ENCODE peak calls at places on chromosomes 5 and 9, in seven cellular contexts. One of them, this sample, is unnamed.

GRCh38 chr9:82531795-82532194 is 531.1 kb downstream of the RASEF start:
- DNase-seq in mammary epithelial cell: peak
- DNase-seq in cardiac muscle cell: no peak
- DNase-seq in foreskin fibroblast: no peak
- DNase-seq in HFFc6: no peak
- DNase-seq in AG09319: no peak
- DNase-seq in Peyer's patch: no peak
- DNase-seq in this sample: no peak

GRCh38 chr5:114458726-114459125 is 96.9 kb downstream of the KCNN2 start:
- DNase-seq in AG09319: no peak
- DNase-seq in HFFc6: no peak
- DNase-seq in cardiac muscle cell: no peak
- DNase-seq in Peyer's patch: no peak
- DNase-seq in foreskin fibroblast: no peak
- DNase-seq in mammary epithelial cell: no peak
- DNase-seq in this sample: no peak

GRCh38 chr5:109844695-109845094 is 155.0 kb downstream of the MAN2A1 start:
- DNase-seq in cardiac muscle cell: peak
- DNase-seq in Peyer's patch: no peak
- DNase-seq in mammary epithelial cell: peak
- DNase-seq in AG09319: no peak
- DNase-seq in HFFc6: peak
- DNase-seq in foreskin fibroblast: peak
- DNase-seq in this sample: no peak

GRCh38 chr5:154771383-154771901 is 16.3 kb downstream of the LARP1 start:
- DNase-seq in mammary epithelial cell: peak
- DNase-seq in Peyer's patch: no peak
- DNase-seq in foreskin fibroblast: peak
- DNase-seq in AG09319: peak
- DNase-seq in HFFc6: peak
- DNase-seq in cardiac muscle cell: peak
- DNase-seq in this sample: no peak

GRCh38 chr5:54443264-54443663 is 12.2 kb upstream of the HSPB3 start:
- DNase-seq in Peyer's patch: no peak
- DNase-seq in HFFc6: peak
- DNase-seq in foreskin fibroblast: peak
- DNase-seq in cardiac muscle cell: peak
- DNase-seq in mammary epithelial cell: peak
- DNase-seq in AG09319: peak
- DNase-seq in this sample: no peak

GRCh38 chr9:114016629-114017423 is 61.3 kb downstream of the AMBP start:
- DNase-seq in HFFc6: no peak
- DNase-seq in Peyer's patch: peak
- DNase-seq in mammary epithelial cell: no peak
- DNase-seq in cardiac muscle cell: no peak
- DNase-seq in AG09319: no peak
- DNase-seq in foreskin fibroblast: no peak
- DNase-seq in this sample: peak

GRCh38 chr5:609506-609905 is 2.6 kb upstream of the CEP72 start:
- DNase-seq in cardiac muscle cell: no peak
- DNase-seq in HFFc6: no peak
- DNase-seq in Peyer's patch: peak
- DNase-seq in mammary epithelial cell: no peak
- DNase-seq in AG09319: no peak
- DNase-seq in foreskin fibroblast: no peak
- DNase-seq in this sample: no peak

GRCh38 chr5:174293481-174293880 is 248.0 kb downstream of the NSG2 start:
- DNase-seq in cardiac muscle cell: no peak
- DNase-seq in mammary epithelial cell: no peak
- DNase-seq in foreskin fibroblast: no peak
- DNase-seq in Peyer's patch: no peak
- DNase-seq in HFFc6: no peak
- DNase-seq in AG09319: no peak
- DNase-seq in this sample: no peak

GRCh38 chr5:180289966-180290365 is 1.9 kb downstream of the MAPK9 start:
- DNase-seq in HFFc6: no peak
- DNase-seq in AG09319: no peak
- DNase-seq in mammary epithelial cell: no peak
- DNase-seq in cardiac muscle cell: no peak
- DNase-seq in foreskin fibroblast: no peak
- DNase-seq in Peyer's patch: no peak
- DNase-seq in this sample: no peak

GRCh38 chr9:15142903-15143534 is 164.0 kb downstream of the TTC39B start:
- DNase-seq in HFFc6: peak
- DNase-seq in mammary epithelial cell: no peak
- DNase-seq in foreskin fibroblast: peak
- DNase-seq in cardiac muscle cell: peak
- DNase-seq in AG09319: peak
- DNase-seq in Peyer's patch: no peak
- DNase-seq in this sample: no peak

GRCh38 chr5:135964670-135965320 is 10.0 kb upstream of the LECT2 start:
- DNase-seq in cardiac muscle cell: no peak
- DNase-seq in foreskin fibroblast: no peak
- DNase-seq in Peyer's patch: no peak
- DNase-seq in mammary epithelial cell: no peak
- DNase-seq in AG09319: peak
- DNase-seq in HFFc6: peak
- DNase-seq in this sample: no peak

GRCh38 chr9:111533099-111533785 is 8.3 kb downstream of the ZNF483 start:
- DNase-seq in HFFc6: peak
- DNase-seq in foreskin fibroblast: peak
- DNase-seq in cardiac muscle cell: peak
- DNase-seq in Peyer's patch: no peak
- DNase-seq in mammary epithelial cell: no peak
- DNase-seq in AG09319: no peak
- DNase-seq in this sample: no peak

GRCh38 chr5:118060833-118061232 is 927.5 kb downstream of the DTWD2 start:
- DNase-seq in AG09319: no peak
- DNase-seq in Peyer's patch: no peak
- DNase-seq in foreskin fibroblast: no peak
- DNase-seq in HFFc6: no peak
- DNase-seq in cardiac muscle cell: no peak
- DNase-seq in mammary epithelial cell: no peak
- DNase-seq in this sample: no peak

GRCh38 chr5:163407034-163407652 is 30.3 kb upstream of the CCNG1 start:
- DNase-seq in AG09319: no peak
- DNase-seq in Peyer's patch: no peak
- DNase-seq in HFFc6: no peak
- DNase-seq in cardiac muscle cell: peak
- DNase-seq in foreskin fibroblast: peak
- DNase-seq in mammary epithelial cell: peak
- DNase-seq in this sample: no peak

GRCh38 chr5:137743031-137743640 is 7.2 kb upstream of the KLHL3 start:
- DNase-seq in mammary epithelial cell: peak
- DNase-seq in Peyer's patch: peak
- DNase-seq in cardiac muscle cell: peak
- DNase-seq in HFFc6: peak
- DNase-seq in foreskin fibroblast: peak
- DNase-seq in AG09319: peak
- DNase-seq in this sample: no peak

GRCh38 chr9:14399736-14400657 is 86.1 kb upstream of the NFIB start:
- DNase-seq in foreskin fibroblast: no peak
- DNase-seq in AG09319: no peak
- DNase-seq in cardiac muscle cell: peak
- DNase-seq in HFFc6: no peak
- DNase-seq in mammary epithelial cell: no peak
- DNase-seq in Peyer's patch: no peak
- DNase-seq in this sample: no peak

DNA sequence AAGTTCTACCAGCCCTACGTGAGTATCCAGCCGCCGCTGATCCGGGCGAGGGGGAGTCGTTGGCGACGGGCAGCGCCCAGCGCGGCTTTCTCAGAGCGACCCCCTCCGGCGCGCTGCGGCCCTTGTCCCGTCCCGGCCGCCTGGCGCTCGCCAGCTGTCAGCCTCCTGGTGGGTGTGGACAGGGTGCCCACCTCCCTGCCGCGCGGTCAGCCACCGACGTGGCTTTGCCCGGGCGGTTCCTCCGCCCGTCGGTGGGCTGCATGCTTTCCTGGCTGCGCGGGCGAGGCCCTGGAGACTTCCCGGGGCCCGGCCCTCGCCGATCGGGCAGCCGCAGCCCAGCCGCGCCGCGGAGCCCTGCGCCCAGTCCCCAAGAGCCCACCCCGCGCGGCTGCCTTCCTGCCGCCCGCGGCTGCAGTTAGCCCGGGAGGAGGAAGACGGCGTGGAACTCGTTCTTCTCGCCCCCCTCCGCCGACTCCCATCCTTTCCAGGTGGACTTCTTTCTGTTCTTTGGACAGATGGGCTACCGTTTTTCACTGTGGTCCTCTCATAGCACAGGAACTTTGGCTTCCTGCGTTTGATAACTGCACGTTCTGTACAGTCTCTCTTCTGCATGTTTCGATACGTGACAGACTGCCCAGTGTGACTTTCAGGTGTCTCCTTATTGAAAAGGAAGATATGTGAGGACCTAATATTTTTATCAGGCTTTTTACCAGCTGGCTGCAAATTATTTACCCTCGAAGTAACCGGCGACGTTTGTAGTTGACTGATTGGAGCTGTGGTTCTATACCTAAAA is 550 bp downstream of the AP3S1 start:
- DNase-seq in Peyer's patch: peak
- DNase-seq in mammary epithelial cell: peak
- DNase-seq in AG09319: no peak
- DNase-seq in cardiac muscle cell: no peak
- DNase-seq in HFFc6: peak
- DNase-seq in foreskin fibroblast: no peak
- DNase-seq in this sample: no peak
- TF ChIP-seq CTCF in Peyer's patch: no peak
- TF ChIP-seq CTCF in mammary epithelial cell: peak
- TF ChIP-seq CTCF in AG09319: no peak
- TF ChIP-seq CTCF in cardiac muscle cell: peak
- TF ChIP-seq CTCF in HFFc6: peak
- TF ChIP-seq CTCF in foreskin fibroblast: peak
- TF ChIP-seq CTCF in this sample: no peak

DNA sequence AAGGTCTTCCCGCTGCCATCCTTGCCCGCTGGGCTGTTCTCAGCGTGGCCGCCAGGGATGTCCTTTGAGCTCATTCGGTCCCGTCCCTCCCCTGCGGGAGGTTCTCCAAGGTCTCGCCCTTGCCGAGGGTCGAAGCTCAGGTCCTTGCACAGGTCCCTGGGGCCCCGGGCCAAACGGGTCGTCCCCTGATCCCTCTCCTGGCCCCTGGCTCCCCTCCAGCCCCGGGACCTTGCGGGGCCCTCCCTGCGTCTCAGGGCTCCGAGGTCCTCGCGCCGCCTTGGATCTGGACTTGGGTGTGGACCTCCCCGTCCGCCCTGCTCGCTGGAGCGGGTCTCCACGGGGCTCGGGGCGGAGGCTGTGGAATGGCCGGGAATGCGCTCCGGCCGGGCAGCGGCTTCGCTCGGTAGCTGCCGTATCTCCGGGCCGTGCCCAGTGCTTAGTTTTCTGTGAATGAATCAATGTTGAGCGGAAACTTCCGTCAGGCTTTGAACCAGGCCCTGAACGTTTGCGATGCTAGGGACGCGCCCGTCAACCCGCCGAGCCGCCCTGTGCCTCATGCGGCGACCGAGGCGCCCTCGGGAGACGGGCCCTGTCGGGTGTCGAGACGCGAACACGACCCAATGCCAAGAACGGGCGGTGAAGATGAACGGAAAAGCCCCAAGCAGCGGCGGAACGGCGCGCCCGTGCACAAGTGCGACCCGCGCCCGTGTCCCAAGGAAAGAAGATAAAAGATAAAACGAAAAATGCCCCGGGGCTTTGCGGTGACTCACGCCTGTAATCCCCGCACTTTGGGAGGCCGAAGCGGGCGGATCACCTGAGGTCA is 779 bp downstream of the RNU6ATAC start:
- DNase-seq in foreskin fibroblast: peak
- DNase-seq in mammary epithelial cell: peak
- DNase-seq in HFFc6: peak
- DNase-seq in AG09319: no peak
- DNase-seq in cardiac muscle cell: peak
- DNase-seq in Peyer's patch: peak
- DNase-seq in this sample: peak
- TF ChIP-seq CTCF in foreskin fibroblast: peak
- TF ChIP-seq CTCF in mammary epithelial cell: no peak
- TF ChIP-seq CTCF in HFFc6: peak
- TF ChIP-seq CTCF in AG09319: peak
- TF ChIP-seq CTCF in cardiac muscle cell: peak
- TF ChIP-seq CTCF in Peyer's patch: peak
- TF ChIP-seq CTCF in this sample: no peak

GRCh38 chr9:127267793-127268507 is 3.4 kb downstream of the GARNL3 start:
- DNase-seq in HFFc6: no peak
- DNase-seq in Peyer's patch: no peak
- DNase-seq in AG09319: no peak
- DNase-seq in cardiac muscle cell: no peak
- DNase-seq in foreskin fibroblast: no peak
- DNase-seq in mammary epithelial cell: no peak
- DNase-seq in this sample: no peak

GRCh38 chr9:127263244-127263643 is 1.3 kb upstream of the GARNL3 start:
- DNase-seq in cardiac muscle cell: no peak
- DNase-seq in foreskin fibroblast: no peak
- DNase-seq in HFFc6: no peak
- DNase-seq in Peyer's patch: no peak
- DNase-seq in mammary epithelial cell: no peak
- DNase-seq in AG09319: no peak
- DNase-seq in this sample: no peak

GRCh38 chr9:127262621-127263020 is 2.0 kb upstream of the GARNL3 start:
- DNase-seq in AG09319: no peak
- DNase-seq in HFFc6: no peak
- DNase-seq in cardiac muscle cell: no peak
- DNase-seq in foreskin fibroblast: no peak
- DNase-seq in mammary epithelial cell: no peak
- DNase-seq in Peyer's patch: no peak
- DNase-seq in this sample: no peak

GRCh38 chr9:127263664-127264063 is 910 bp upstream of the GARNL3 start:
- DNase-seq in cardiac muscle cell: no peak
- DNase-seq in HFFc6: no peak
- DNase-seq in foreskin fibroblast: peak
- DNase-seq in AG09319: no peak
- DNase-seq in mammary epithelial cell: no peak
- DNase-seq in Peyer's patch: no peak
- DNase-seq in this sample: no peak

DNA sequence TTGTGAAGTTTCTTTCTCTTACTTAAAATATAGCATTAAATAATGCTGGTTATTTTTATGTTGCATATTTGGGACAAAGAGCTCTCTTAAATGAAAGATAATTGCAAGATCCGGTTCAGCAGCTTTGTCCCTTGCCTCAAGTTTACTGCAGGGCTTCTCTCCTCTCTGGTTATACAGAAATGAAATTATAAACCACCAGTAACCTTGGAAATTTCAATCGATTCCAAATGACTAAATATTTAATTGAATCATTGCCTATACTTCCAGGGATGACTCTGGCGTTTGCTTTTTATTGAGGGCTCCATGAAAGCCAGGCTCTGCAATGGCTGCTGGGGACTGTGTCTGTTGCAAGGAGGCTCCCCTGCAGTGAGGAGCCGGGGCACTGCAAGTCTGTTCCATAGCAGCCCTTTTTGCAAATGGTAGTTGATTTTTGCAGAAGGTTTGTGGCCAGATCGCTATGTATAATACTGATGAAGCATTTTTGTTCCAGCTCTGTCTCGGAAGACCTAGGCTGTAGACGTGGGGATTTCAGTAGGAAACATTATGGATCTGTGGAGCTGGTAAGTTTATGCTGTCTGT is at the start of gene GARNL3:
- DNase-seq in cardiac muscle cell: no peak
- DNase-seq in mammary epithelial cell: no peak
- DNase-seq in foreskin fibroblast: no peak
- DNase-seq in HFFc6: no peak
- DNase-seq in Peyer's patch: no peak
- DNase-seq in AG09319: no peak
- DNase-seq in this sample: no peak
- TF ChIP-seq CTCF in cardiac muscle cell: no peak
- TF ChIP-seq CTCF in mammary epithelial cell: no peak
- TF ChIP-seq CTCF in foreskin fibroblast: no peak
- TF ChIP-seq CTCF in HFFc6: no peak
- TF ChIP-seq CTCF in Peyer's patch: no peak
- TF ChIP-seq CTCF in AG09319: no peak
- TF ChIP-seq CTCF in this sample: no peak

GRCh38 chr9:8855046-8855445 is 1055.5 kb upstream of the DMAC1 start:
- DNase-seq in Peyer's patch: no peak
- DNase-seq in mammary epithelial cell: no peak
- DNase-seq in AG09319: no peak
- DNase-seq in cardiac muscle cell: peak
- DNase-seq in HFFc6: no peak
- DNase-seq in foreskin fibroblast: no peak
- DNase-seq in this sample: no peak
- TF ChIP-seq CTCF in Peyer's patch: peak
- TF ChIP-seq CTCF in mammary epithelial cell: no peak
- TF ChIP-seq CTCF in AG09319: peak
- TF ChIP-seq CTCF in cardiac muscle cell: peak
- TF ChIP-seq CTCF in HFFc6: no peak
- TF ChIP-seq CTCF in foreskin fibroblast: peak
- TF ChIP-seq CTCF in this sample: no peak